ENCODE peak calls at places on chromosomes 1 and 21, in six cellular contexts. H, R, Z, F, E and K are unnamed samples. For H3K27me3 and H3K4me1, the result is how much of the 10 kb centered on the place peaks cover.

GRCh38 chr1:25610822-25611630 is 5.6 kb upstream of the MAN1C1 start:
- DNase-seq in E (no peak), F (no peak), H (no peak), R (no peak), Z (no peak), K (no peak)

GRCh38 chr1:228785366-228786085 is 50.2 kb downstream of the RHOU start:
- DNase-seq in E (no peak), F (no peak), Z (no peak), H (no peak), R (no peak), K (no peak)

GRCh38 chr1:244341455-244342450 is 110.0 kb downstream of the ADSS2 start:
- DNase-seq in Z (peak), H (no peak), E (no peak), R (no peak), F (no peak), K (no peak)

GRCh38 chr1:11943619-11944018 is 9.1 kb downstream of the PLOD1 start:
- DNase-seq in F (no peak), E (no peak), H (no peak), R (no peak), Z (no peak), K (no peak)

GRCh38 chr21:42849759-42850412 is 29.5 kb downstream of the WDR4 start:
- DNase-seq in Z (no peak), H (no peak), E (peak), R (no peak), F (no peak), K (no peak)

GRCh38 chr1:75908717-75909152 is 23.5 kb downstream of the ASB17 start:
- DNase-seq in E (no peak), Z (peak), R (no peak), H (no peak), F (no peak), K (no peak)

GRCh38 chr21:35565204-35565611 is 495.1 kb downstream of the SETD4 start:
- DNase-seq in E (no peak), Z (no peak), H (peak), R (no peak), F (peak), K (no peak)

GRCh38 chr1:57024855-57025254 is 59.0 kb upstream of the C8B start:
- DNase-seq in R (no peak), Z (no peak), H (no peak), F (no peak), E (no peak), K (no peak)

GRCh38 chr21:33588485-33589335 is at the start of gene DONSON:
- DNase-seq in E (peak), Z (peak), F (peak), H (peak), R (peak), K (peak)

GRCh38 chr1:84969489-84970250 is 27.2 kb downstream of the MCOLN2 start:
- DNase-seq in F (no peak), Z (no peak), H (no peak), R (no peak), E (no peak), K (no peak)

GRCh38 chr1:110915804-110916203 is 42.9 kb downstream of the CD53 start:
- DNase-seq in H (no peak), Z (no peak), F (no peak), R (no peak), E (no peak), K (no peak)

GRCh38 chr1:50139339-50139738 is 30.6 kb downstream of the ELAVL4 start:
- DNase-seq in Z (no peak), F (no peak), H (no peak), E (no peak), R (no peak), K (no peak)

GRCh38 chr1:177945943-177946650 is 23.8 kb downstream of the SEC16B start:
- DNase-seq in Z (peak), H (no peak), E (no peak), R (no peak), F (peak), K (peak)

GRCh38 chr1:89484097-89485038 is 40.3 kb upstream of the LRRC8B start:
- DNase-seq in H (no peak), Z (no peak), F (no peak), R (no peak), E (no peak), K (no peak)

GRCh38 chr1:3241236-3241550 is 172.2 kb downstream of the PRDM16 start:
- DNase-seq in Z (no peak), R (no peak), E (no peak), H (no peak), F (no peak), K (no peak)

GRCh38 chr1:231666957-231667601 is 40.5 kb downstream of the DISC1 start:
- DNase-seq in E (no peak), R (no peak), Z (no peak), F (no peak), H (no peak), K (no peak)

GRCh38 chr1:88544166-88544565 is 139.9 kb upstream of the PKN2 start:
- DNase-seq in F (no peak), R (no peak), H (no peak), Z (no peak), E (no peak), K (no peak)

GRCh38 chr1:3145489-3146325 is 76.7 kb downstream of the PRDM16 start:
- DNase-seq in H (no peak), R (no peak), F (no peak), E (no peak), Z (no peak), K (no peak)

GRCh38 chr1:242427519-242427918 is 97.0 kb downstream of the PLD5 start:
- DNase-seq in R (no peak), E (no peak), Z (no peak), H (no peak), F (no peak), K (no peak)

GRCh38 chr1:15843826-15844572 is 3.5 kb upstream of the SPEN start:
- DNase-seq in F (no peak), H (no peak), Z (no peak), E (no peak), R (no peak), K (no peak)

GRCh38 chr1:160841079-160841478 is 21.6 kb downstream of the CD244 start:
- DNase-seq in F (no peak), E (no peak), H (no peak), Z (no peak), R (no peak), K (no peak)

GRCh38 chr1:109385417-109385816 is 12.3 kb downstream of the SORT1 start:
- DNase-seq in E (no peak), F (peak), R (no peak), H (peak), Z (no peak), K (peak)

GRCh38 chr1:202320081-202320405 is 21.7 kb downstream of the UBE2T start:
- DNase-seq in H (peak), E (no peak), R (no peak), Z (no peak), F (no peak), K (no peak)

GRCh38 chr21:42777064-42777756 is 102.1 kb downstream of the WDR4 start:
- DNase-seq in R (no peak), Z (no peak), E (peak), H (no peak), F (no peak), K (no peak)

GRCh38 chr1:98498651-98499050 is 162.9 kb upstream of the SNX7 start:
- DNase-seq in H (no peak), R (no peak), Z (no peak), E (no peak), F (no peak), K (no peak)

GRCh38 chr1:184866991-184867788 is 107.1 kb downstream of the NIBAN1 start:
- DNase-seq in E (no peak), F (no peak), R (peak), H (no peak), Z (no peak), K (no peak)

GRCh38 chr1:222994506-222995229 is 148.4 kb downstream of the TLR5 start:
- DNase-seq in E (no peak), Z (peak), R (no peak), F (no peak), H (no peak), K (no peak)

GRCh38 chr21:32772281-32773047 is 909 bp upstream of the PAXBP1 start:
- DNase-seq in Z (peak), R (no peak), E (peak), H (no peak), F (peak), K (no peak)

GRCh38 chr1:44519035-44519676 is 114.1 kb downstream of the RNF220 start:
- DNase-seq in Z (no peak), R (no peak), E (no peak), F (no peak), H (no peak), K (no peak)

GRCh38 chr1:118978914-118979701 is 9.0 kb downstream of the TBX15 start:
- DNase-seq in E (no peak), H (no peak), R (no peak), F (no peak), Z (peak), K (no peak)
- H3K27me3 ChIP-seq in E (half or more), H (under half), R (under half), F (under half), Z (half or more), K (under half)

DNA sequence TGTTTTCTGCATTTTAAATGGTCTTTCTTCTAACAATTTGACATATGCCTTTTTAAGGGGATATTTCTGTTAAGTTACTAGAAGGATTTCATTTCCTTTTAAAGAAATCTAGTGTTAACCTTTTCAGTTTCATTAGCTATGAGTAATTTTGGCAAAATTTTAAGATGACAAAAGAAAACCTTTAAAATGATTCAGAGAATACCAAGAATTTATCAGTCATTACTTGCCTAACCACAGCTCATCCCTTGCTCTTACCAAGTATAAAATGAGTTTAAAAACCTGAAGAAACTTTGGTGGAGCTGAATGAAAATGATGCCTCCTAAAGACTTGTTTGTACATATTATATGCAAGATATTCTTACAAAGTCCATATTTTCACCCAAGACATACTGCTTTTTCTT is 101.7 kb downstream of the NEK7 start:
- DNase-seq in Z (no peak), F (no peak), E (no peak), R (no peak), H (no peak), K (no peak)
- H3K4me1 ChIP-seq in Z (under half), F (under half), E (under half), R (under half), H (under half), K (under half)

GRCh38 chr1:156667610-156667967 is 9.6 kb downstream of the NES start:
- DNase-seq in R (no peak), Z (no peak), E (no peak), H (no peak), F (peak), K (no peak)
- H3K27ac ChIP-seq in R (no peak), Z (peak), E (peak), H (peak), F (peak), K (peak)

GRCh38 chr1:159441360-159441759 is 1.8 kb downstream of the OR10J1 start:
- DNase-seq in Z (no peak), H (no peak), F (no peak), E (no peak), R (no peak), K (no peak)

GRCh38 chr1:159448181-159448580 is 8.7 kb downstream of the OR10J1 start:
- DNase-seq in R (no peak), Z (no peak), F (no peak), H (no peak), E (no peak), K (no peak)

GRCh38 chr1:159443063-159443750 is 3.7 kb downstream of the OR10J1 start:
- DNase-seq in H (no peak), E (no peak), Z (no peak), F (no peak), R (no peak), K (no peak)

GRCh38 chr1:159442428-159442827 is 2.9 kb downstream of the OR10J1 start:
- DNase-seq in R (no peak), E (no peak), Z (no peak), F (no peak), H (no peak), K (no peak)

DNA sequence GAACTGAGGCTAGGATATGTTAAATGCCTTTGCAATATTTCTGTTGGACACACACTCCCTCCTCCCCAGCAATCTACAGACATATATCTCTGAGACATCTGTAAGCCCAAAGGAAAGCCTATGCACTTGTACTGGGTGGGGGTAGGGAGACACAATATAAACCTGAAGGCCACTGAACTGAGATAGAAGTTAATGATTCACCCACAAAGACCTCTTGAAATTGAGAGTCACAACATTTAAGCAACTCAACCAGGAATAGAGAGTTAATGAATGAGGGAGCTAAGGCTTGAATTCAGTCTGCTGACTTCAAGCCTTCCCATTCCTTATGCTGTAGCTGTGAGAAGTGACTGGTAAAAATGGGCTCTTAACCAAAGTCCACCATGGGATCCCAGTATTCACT is 5.0 kb downstream of the OR10J1 start:
- DNase-seq in H (no peak), R (no peak), Z (no peak), E (no peak), F (no peak), K (no peak)
- H3K27me3 ChIP-seq in H (under half), R (under half), Z (under half), E (under half), F (under half), K (under half)

GRCh38 chr1:203442821-203443220 is 32.8 kb upstream of the PRELP start:
- DNase-seq in Z (no peak), H (peak), R (no peak), E (no peak), F (peak), K (no peak)

GRCh38 chr1:203443296-203443695 is 32.3 kb upstream of the PRELP start:
- DNase-seq in H (peak), R (no peak), E (no peak), Z (peak), F (no peak), K (no peak)

GRCh38 chr1:203440780-203441179 is 34.8 kb upstream of the PRELP start:
- DNase-seq in E (no peak), H (peak), F (peak), R (no peak), Z (peak), K (peak)

GRCh38 chr1:203444077-203444683 is 31.4 kb upstream of the PRELP start:
- DNase-seq in R (no peak), F (no peak), H (peak), Z (no peak), E (no peak), K (no peak)

GRCh38 chr1:203441811-203442210 is 33.8 kb upstream of the PRELP start:
- DNase-seq in F (no peak), H (no peak), Z (no peak), R (no peak), E (no peak), K (no peak)
- H3K4me1 ChIP-seq in F (under half), H (under half), Z (under half), R (under half), E (under half), K (under half)

GRCh38 chr1:26996024-26996423 is 2.5 kb downstream of the TRNP1 start:
- DNase-seq in E (no peak), F (no peak), H (no peak), Z (peak), R (no peak), K (no peak)
- H3K27ac ChIP-seq in E (no peak), F (no peak), H (peak), Z (peak), R (no peak), K (peak)

GRCh38 chr1:90722874-90723273 is 5.8 kb upstream of the BARHL2 start:
- DNase-seq in R (no peak), F (no peak), Z (no peak), H (no peak), E (no peak), K (no peak)

GRCh38 chr1:90720137-90720636 is 3.1 kb upstream of the BARHL2 start:
- DNase-seq in H (no peak), Z (no peak), R (no peak), F (no peak), E (no peak), K (no peak)

GRCh38 chr1:90719321-90720136 is 2.4 kb upstream of the BARHL2 start:
- DNase-seq in Z (peak), H (no peak), F (no peak), R (no peak), E (no peak), K (no peak)

GRCh38 chr1:90723561-90724108 is 6.5 kb upstream of the BARHL2 start:
- DNase-seq in R (no peak), Z (peak), E (no peak), H (no peak), F (no peak), K (no peak)

DNA sequence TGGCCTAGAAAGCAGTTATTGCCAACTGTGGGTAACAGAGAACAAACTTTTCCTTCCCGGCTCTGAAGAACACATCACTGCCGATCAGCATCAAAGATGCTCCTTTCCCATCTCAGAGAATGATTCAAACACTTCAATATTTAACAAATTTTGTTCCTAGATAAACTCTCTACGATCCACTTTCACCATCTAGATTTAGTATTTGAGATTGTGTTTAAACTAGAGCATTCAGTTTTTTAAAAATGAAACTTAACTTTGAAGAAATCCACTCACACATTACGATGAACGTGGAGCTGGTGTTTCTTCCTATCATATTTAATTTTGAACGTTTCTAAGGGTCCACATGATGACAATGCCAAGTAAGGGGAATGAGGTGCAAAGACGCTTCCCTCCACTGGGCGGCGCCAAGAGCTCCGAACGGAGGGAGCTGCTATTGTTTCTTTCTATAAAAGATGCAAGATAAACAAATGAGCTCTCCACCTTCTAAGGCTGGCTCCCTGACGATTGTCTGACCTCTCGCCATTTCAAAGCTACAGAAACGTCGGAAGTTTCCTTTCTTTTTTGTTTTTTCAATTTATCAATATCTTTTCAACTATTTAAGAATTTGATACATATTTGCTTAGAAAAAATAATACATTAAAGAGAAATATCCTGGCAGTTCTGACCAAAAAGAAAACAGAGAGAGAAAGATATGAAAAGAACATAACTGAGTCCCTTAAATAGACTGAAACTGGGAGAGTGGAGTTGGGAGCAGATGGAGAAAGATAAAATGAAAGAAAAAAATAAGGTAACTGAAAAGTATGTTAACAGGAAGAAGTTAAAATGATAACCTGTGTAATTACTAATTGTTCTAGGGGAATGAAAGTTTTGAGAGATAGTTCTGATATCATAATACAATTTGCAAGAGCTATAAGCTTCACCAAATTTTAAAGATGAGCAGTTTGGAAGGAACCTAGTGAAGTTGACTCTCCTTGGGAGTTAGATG is 4.4 kb upstream of the BARHL2 start:
- DNase-seq in E (peak), H (no peak), Z (peak), R (no peak), F (no peak), K (no peak)
- H3K27me3 ChIP-seq in E (half or more), H (under half), Z (half or more), R (half or more), F (under half), K (half or more)

GRCh38 chr1:21914880-21915640 is 22.1 kb downstream of the HSPG2 start:
- DNase-seq in F (no peak), Z (no peak), R (no peak), E (no peak), H (peak), K (no peak)
- H3K4me1 ChIP-seq in F (half or more), Z (under half), R (under half), E (half or more), H (half or more), K (half or more)

GRCh38 chr1:64242895-64243756 is 39.7 kb downstream of the UBE2U start:
- DNase-seq in Z (peak), F (no peak), H (no peak), R (no peak), E (no peak), K (no peak)

GRCh38 chr1:64241069-64241468 is 37.6 kb downstream of the UBE2U start:
- DNase-seq in R (no peak), Z (no peak), H (no peak), E (no peak), F (no peak), K (no peak)

GRCh38 chr1:64246294-64246917 is 43.0 kb downstream of the UBE2U start:
- DNase-seq in Z (peak), F (no peak), H (no peak), E (no peak), R (no peak), K (no peak)

GRCh38 chr1:64245495-64245894 is 42.1 kb downstream of the UBE2U start:
- DNase-seq in Z (peak), F (no peak), R (no peak), E (no peak), H (no peak), K (no peak)

DNA sequence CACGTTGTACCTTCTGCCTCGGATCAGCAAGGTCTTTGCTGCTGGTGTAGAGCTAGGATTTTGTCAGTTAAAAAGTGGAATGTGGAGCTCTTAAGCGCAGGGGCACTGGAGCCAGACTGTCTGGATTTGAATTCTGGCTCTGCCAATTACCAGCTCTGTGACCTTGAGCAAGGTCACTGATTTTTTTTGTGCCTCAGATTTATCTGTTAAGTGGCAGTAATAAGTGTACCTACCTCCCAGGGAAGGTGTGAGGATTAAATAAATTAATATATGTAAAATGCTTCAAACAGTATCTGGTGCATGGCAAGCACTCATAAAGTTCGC is 40.3 kb downstream of the UBE2U start:
- DNase-seq in F (no peak), Z (no peak), R (no peak), E (no peak), H (no peak), K (no peak)
- H3K27ac ChIP-seq in F (no peak), Z (peak), R (no peak), E (no peak), H (no peak), K (no peak)

GRCh38 chr1:205523891-205524793 is 19.7 kb downstream of the CDK18 start:
- DNase-seq in F (peak), E (peak), R (peak), Z (peak), H (peak), K (peak)
- H3K27me3 ChIP-seq in F (under half), E (under half), R (under half), Z (under half), H (under half), K (under half)